ENCODE peak calls at places on chromosomes 4 and X, in seven cellular contexts. S is suprapubic skin, B is endothelial cell of umbilical vein, C is adrenal gland, A is PC-3, Q is tibial nerve, K is HFFc6. D is an unnamed sample.
A peak's percentile ranks its signal among the peaks of the same experiment; 100 is the strongest.

GRCh38 chr4:103097112-103097511 is 2.5 kb downstream of the BDH2 start:
- DNase-seq in B (no peak), A (no peak), K (no peak), C (peak; percentile 60), S (no peak), Q (no peak), D (no peak)

GRCh38 chr4:102151696-102152095 is 193.6 kb downstream of the SLC39A8 start:
- DNase-seq in C (no peak), Q (no peak), A (no peak), K (no peak), S (no peak), B (no peak), D (no peak)

GRCh38 chrX:136754641-136755040 is 26.1 kb downstream of the ARHGEF6 start:
- DNase-seq in B (no peak), S (no peak), C (peak; percentile 60), Q (no peak), A (no peak), K (no peak), D (no peak)

GRCh38 chr4:167885872-167886271 is 206.5 kb upstream of the ANXA10 start:
- DNase-seq in S (no peak), Q (no peak), C (no peak), K (no peak), B (no peak), A (peak; percentile 57), D (no peak)

GRCh38 chr4:13559414-13559813 is 15.1 kb upstream of the NKX3-2 start:
- DNase-seq in K (peak; percentile 77), A (peak; percentile 76), S (no peak), B (no peak), Q (no peak), C (no peak), D (no peak)

GRCh38 chr4:87409420-87409939 is 12.9 kb upstream of the NUDT9 start:
- DNase-seq in K (no peak), C (no peak), A (no peak), S (no peak), Q (no peak), B (peak; percentile 65), D (no peak)

GRCh38 chrX:146186540-146186939 is 368.9 kb downstream of the SLITRK2 start:
- DNase-seq in A (no peak), K (no peak), Q (no peak), B (no peak), S (no peak), C (peak; percentile 42), D (no peak)

GRCh38 chrX:151398346-151398745 is 1.3 kb downstream of the VMA21 start:
- DNase-seq in S (no peak), Q (no peak), C (no peak), B (no peak), A (no peak), K (no peak), D (no peak)

GRCh38 chr4:53233396-53233795 is 132.5 kb downstream of the SCFD2 start:
- DNase-seq in B (no peak), C (no peak), Q (no peak), S (no peak), A (no peak), K (no peak), D (no peak)

GRCh38 chrX:44010626-44011025 is 37.4 kb upstream of the NDP start:
- DNase-seq in S (no peak), K (no peak), A (peak; percentile 67), B (no peak), C (no peak), Q (no peak), D (no peak)

GRCh38 chrX:16700734-16701133 is 11.7 kb downstream of the CTPS2 start:
- DNase-seq in A (no peak), C (no peak), S (no peak), Q (no peak), K (no peak), B (no peak), D (no peak)

GRCh38 chrX:31445542-31445941 is 373.7 kb upstream of the FTHL17 start:
- DNase-seq in B (no peak), Q (no peak), S (no peak), C (no peak), K (no peak), A (no peak), D (no peak)

GRCh38 chr4:108359130-108359709 is 190.5 kb upstream of the LEF1 start:
- DNase-seq in C (no peak), B (no peak), S (no peak), Q (no peak), A (no peak), K (no peak), D (no peak)

GRCh38 chr4:112230879-112231778 is 458 bp upstream of the AP1AR start:
- DNase-seq in Q (peak; percentile 95), B (peak; percentile 98), A (peak; percentile 92), S (peak; percentile 98), C (peak; percentile 98), K (peak; percentile 98), D (peak; percentile 99)

GRCh38 chr4:51932261-51932660 is 87.9 kb downstream of the LRRC66 start:
- DNase-seq in S (no peak), B (no peak), Q (peak; percentile 61), A (no peak), K (peak; percentile 2), C (no peak), D (no peak)

GRCh38 chr4:53916431-53916889 is 147.9 kb downstream of the CHIC2 start:
- DNase-seq in S (no peak), A (peak; percentile 74), K (peak; percentile 37), Q (no peak), C (no peak), B (peak; percentile 23), D (no peak)

GRCh38 chr4:1230316-1230715 is 18.6 kb downstream of the CTBP1 start:
- DNase-seq in A (no peak), K (no peak), S (no peak), Q (no peak), C (no peak), B (no peak), D (no peak)

GRCh38 chr4:17958185-17958584 is 63.4 kb downstream of the LCORL start:
- DNase-seq in S (no peak), A (no peak), K (peak; percentile 29), C (no peak), B (no peak), Q (no peak), D (no peak)

GRCh38 chr4:111323916-111324315 is 701.0 kb upstream of the PITX2 start:
- DNase-seq in C (no peak), S (no peak), B (no peak), Q (no peak), K (no peak), A (no peak), D (no peak)

DNA sequence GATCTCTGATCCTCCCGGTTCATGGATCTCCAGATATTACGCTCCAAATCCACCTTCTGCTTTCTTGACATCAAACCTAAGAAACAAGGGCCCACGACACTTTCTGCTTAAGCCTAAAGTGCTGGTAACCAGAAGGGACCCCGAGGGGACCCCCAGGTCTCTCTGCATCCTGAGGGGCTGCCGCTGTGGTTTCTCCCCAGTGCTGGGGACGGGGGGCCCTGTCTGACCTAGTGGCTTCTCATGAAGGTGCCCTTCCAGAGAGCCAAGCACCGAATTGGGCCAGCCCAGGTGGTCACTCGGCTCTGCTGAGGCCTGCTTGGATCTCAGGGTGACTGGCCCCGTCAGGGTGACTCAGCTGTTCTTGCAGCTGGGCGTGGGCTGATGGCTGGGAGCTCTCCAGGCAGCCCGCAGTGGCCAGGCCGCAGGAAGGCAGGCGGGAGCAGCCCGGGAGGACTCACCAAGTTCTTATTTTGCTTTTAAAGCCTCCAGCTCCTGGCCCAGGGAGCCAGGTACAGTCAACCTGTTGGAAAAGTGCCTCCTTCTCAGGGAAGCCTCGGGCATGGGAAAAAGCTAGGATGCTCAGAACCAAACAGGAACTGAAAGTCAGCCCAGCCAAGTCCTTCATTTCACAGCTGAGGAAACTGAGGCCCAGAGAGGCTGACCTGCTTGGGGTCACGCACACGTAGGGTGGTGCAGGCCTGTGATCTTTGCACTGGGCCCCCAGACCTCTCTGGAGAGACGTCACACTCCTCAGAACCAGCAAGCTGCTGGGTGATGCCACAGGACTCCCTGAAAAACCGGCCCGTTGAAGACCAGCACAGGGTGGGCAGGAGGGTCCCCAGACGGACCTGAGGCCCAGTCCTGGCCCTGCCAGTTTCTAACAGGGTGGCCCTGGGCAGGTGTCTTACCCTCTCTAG is 16.7 kb downstream of the BLOC1S4 start:
- DNase-seq in K (peak; percentile 84), C (peak; percentile 90), Q (peak; percentile 60), B (peak; percentile 15), A (peak; percentile 74), S (no peak), D (peak; percentile 92)
- TF ChIP-seq CTCF in K (no peak), C (no peak), Q (no peak), B (no peak), A (no peak), S (no peak), D (no peak)

DNA sequence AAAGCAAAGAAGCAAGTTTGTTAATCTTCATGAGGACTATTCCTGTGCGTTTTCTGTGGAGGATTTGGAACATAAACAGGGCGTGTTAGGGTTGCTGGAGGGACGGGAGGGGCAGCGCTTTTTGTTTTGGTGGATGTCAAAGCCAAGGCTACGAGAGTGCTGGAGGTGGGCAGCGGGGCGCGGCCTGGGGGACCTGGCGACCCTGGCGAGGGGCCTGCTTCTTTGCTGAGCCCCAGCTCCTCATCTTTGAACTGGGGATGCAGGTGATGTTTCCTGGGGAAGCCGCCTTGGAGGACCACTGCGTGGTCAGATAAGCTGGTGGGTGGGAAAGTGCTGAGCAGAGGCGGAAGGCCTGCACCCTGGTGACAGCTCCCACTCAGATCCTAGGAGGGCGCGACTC is 55.2 kb downstream of the SORCS2 start:
- DNase-seq in Q (no peak), C (no peak), S (no peak), K (no peak), A (no peak), B (no peak), D (no peak)
- TF ChIP-seq CTCF in Q (no peak), C (no peak), S (no peak), K (no peak), A (no peak), B (no peak), D (no peak)

GRCh38 chr4:66252291-66252690 is 582.0 kb upstream of the EPHA5 start:
- DNase-seq in A (peak; percentile 57), Q (no peak), B (no peak), K (no peak), S (no peak), C (no peak), D (no peak)
- TF ChIP-seq CTCF in A (peak; percentile 75), Q (no peak), B (no peak), K (no peak), S (no peak), C (no peak), D (peak; percentile 32)

GRCh38 chr4:5783486-5783885 is 72.5 kb downstream of the EVC start:
- DNase-seq in Q (no peak), C (peak; percentile 35), S (no peak), A (no peak), B (no peak), K (no peak), D (peak; percentile 76)

GRCh38 chr4:5784021-5784420 is 73.0 kb downstream of the EVC start:
- DNase-seq in B (no peak), S (no peak), A (no peak), Q (no peak), K (no peak), C (peak; percentile 13), D (peak; percentile 51)

GRCh38 chr4:5782829-5783476 is 72.0 kb downstream of the EVC start:
- DNase-seq in B (no peak), S (no peak), A (no peak), Q (no peak), C (peak; percentile 17), K (no peak), D (peak; percentile 48)

GRCh38 chr4:5785806-5786680 is 75.0 kb downstream of the EVC start:
- DNase-seq in K (peak; percentile 82), S (no peak), A (peak; percentile 86), B (peak; percentile 56), C (peak; percentile 35), Q (no peak), D (peak; percentile 21)

GRCh38 chr4:5784960-5785611 is 74.1 kb downstream of the EVC start:
- DNase-seq in B (no peak), A (no peak), S (no peak), K (no peak), C (peak; percentile 20), Q (peak; percentile 16), D (peak; percentile 49)
- TF ChIP-seq CTCF in B (no peak), A (no peak), S (no peak), K (no peak), C (no peak), Q (no peak), D (no peak)

D was measured in osteocyte.